ENCODE peak calls at places on chromosomes 7 and 10, in four cellular contexts. X is AG10803, L is BJ, F is fibroblast of the aortic adventitia. P is an unnamed sample.

GRCh38 chr7:27254625-27255024 is 12.0 kb downstream of the EVX1 start:
- DNase-seq in L (no peak), F (no peak), X (no peak), P (no peak)

GRCh38 chr7:111836592-111836991 is 274.3 kb upstream of the IMMP2L start:
- DNase-seq in L (no peak), F (no peak), X (no peak), P (no peak)

GRCh38 chr10:3162533-3162932 is 10.0 kb downstream of the PITRM1 start:
- DNase-seq in L (no peak), X (no peak), F (no peak), P (no peak)

GRCh38 chr7:30474485-30474884 is 4.1 kb downstream of the NOD1 start:
- DNase-seq in L (no peak), X (no peak), F (no peak), P (no peak)

GRCh38 chr7:143299346-143299745 is 11.2 kb downstream of the CASP2 start:
- DNase-seq in L (no peak), F (peak; percentile 40), X (peak; percentile 22), P (no peak)

GRCh38 chr7:101945034-101945758 is 127.8 kb downstream of the CUX1 start:
- DNase-seq in L (no peak), X (no peak), F (no peak), P (no peak)

GRCh38 chr10:95289003-95289920 is 1.5 kb downstream of the PDLIM1 start:
- DNase-seq in X (peak; percentile 57), F (no peak), L (no peak), P (peak; percentile 51)

GRCh38 chr10:12588091-12588850 is 238.9 kb downstream of the CAMK1D start:
- DNase-seq in X (peak; percentile 19), L (peak; percentile 25), F (peak; percentile 16), P (no peak)

GRCh38 chr10:75841266-75841665 is 409.8 kb downstream of the LRMDA start:
- DNase-seq in F (no peak), X (no peak), L (no peak), P (no peak)

GRCh38 chr10:71222541-71223364 is 10.4 kb downstream of the UNC5B start:
- DNase-seq in F (peak; percentile 44), L (no peak), X (peak; percentile 70), P (no peak)

GRCh38 chr10:119131512-119132240 is 27.8 kb downstream of the DENND10 start:
- DNase-seq in F (peak; percentile 50), X (peak; percentile 18), L (no peak), P (peak; percentile 73)

GRCh38 chr10:128116851-128117615 is 9.2 kb downstream of the MKI67 start:
- DNase-seq in F (no peak), X (no peak), L (no peak), P (no peak)
- TF ChIP-seq CTCF in F (no peak), X (no peak), L (peak; percentile 15), P (peak; percentile 3)

DNA sequence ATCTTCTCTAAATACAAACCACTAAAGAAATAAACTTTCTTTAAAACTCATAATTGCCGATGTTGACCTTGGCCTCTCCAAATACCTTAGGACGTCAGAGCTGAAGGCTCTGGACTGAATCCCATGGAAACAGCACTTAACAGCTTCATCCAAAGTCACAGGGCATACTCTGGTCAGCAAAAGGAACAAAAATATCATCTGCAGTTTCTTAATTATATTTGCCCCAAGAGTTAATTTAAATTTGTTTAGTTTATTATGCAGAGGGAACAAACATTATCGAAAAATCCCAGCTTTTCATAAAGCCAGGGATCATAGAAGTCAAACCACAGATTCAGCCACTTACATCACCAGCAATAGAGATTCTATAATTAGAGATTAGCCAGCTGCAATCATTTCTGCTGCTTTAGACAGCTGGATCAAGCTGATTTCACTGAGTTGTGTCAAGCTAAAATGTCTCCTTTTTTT is 20.5 kb upstream of the FAM13C start:
- DNase-seq in X (peak; percentile 30), F (peak; percentile 86), L (no peak), P (peak; percentile 66)
- H3K4me3 ChIP-seq in X (no peak overlapping the region), F (no peak overlapping the region), L (no peak overlapping the region), P (no peak overlapping the region)

DNA sequence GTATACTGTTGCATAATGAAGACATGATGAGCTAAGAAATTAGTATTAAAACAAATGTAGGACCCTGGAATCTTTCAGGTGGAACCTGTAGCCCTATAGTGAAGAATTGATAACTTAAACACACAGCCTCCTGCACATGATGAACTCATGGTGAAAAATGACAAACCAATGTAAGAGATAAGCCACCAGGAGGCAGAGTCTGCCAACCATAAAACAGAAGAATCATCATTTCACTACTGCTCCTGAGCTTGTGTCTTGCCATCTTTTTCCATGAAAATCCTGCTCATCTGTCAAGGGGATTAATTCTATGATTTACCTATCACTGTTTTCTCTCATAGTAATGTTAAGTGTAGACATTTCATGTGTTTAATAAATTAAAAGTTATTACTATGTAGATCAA is 363.9 kb downstream of the MALRD1 start:
- DNase-seq in F (peak; percentile 31), L (no peak), X (peak; percentile 11), P (peak; percentile 56)
- TF ChIP-seq CTCF in F (peak; percentile 31), L (peak; percentile 15), X (peak; percentile 49), P (peak; percentile 45)

GRCh38 chr10:98560585-98560984 is 113.8 kb upstream of the HPS1 start:
- DNase-seq in L (no peak), F (no peak), X (no peak), P (no peak)

GRCh38 chr10:98556061-98556460 is 109.3 kb upstream of the HPS1 start:
- DNase-seq in F (no peak), L (no peak), X (peak; percentile 26), P (no peak)

DNA sequence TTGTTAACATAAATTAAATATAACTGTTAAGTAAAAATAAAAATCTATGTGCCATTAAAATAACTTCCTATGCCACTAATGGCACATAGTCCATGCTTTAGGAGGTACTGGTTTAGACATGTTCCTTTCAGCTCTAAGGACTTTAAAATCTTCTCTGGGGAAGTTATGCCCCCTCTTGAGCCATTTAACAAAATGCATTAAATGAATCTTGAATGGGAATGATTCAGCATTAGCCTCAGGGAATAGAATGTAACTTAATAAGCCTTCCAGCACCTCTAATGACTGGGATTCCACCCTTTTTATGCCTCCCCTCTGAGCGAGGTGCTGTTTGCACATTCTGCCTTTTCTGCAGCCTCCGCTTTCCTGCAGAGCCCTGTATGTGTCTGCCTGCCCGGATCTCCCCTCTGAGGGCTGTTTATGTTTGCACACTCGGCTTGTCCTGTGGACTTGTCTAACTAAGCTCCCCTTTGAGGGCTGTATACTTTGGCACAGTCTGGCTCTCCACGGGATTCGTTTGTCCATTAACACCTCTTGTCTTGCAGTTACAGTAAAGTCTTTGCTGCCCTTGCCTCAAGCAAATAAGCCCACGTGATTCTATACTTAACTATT is 108.4 kb upstream of the HPS1 start:
- DNase-seq in X (no peak), L (no peak), F (no peak), P (no peak)
- H3K4me3 ChIP-seq in X (no peak overlapping the region), L (no peak overlapping the region), F (no peak overlapping the region), P (no peak overlapping the region)

P was measured in fibroblast of pulmonary artery.